ENCODE peak calls at places on chromosome 12, in six cellular contexts. E is adrenal gland; H is naive thymus-derived CD4-positive, alpha-beta T cell; O is AG04450; J is body of pancreas; G is heart right ventricle. A is an unnamed sample.

GRCh38 chr12:1591029-1591428 is 3.4 kb downstream of the FBXL14 start:
- DNase-seq in H (peak), J (no peak), O (no peak), G (no peak), E (no peak), A (no peak)

GRCh38 chr12:65152012-65152411 is 17.4 kb upstream of the LEMD3 start:
- DNase-seq in O (no peak), H (no peak), J (no peak), G (no peak), E (no peak), A (no peak)

GRCh38 chr12:81400024-81400423 is 322.1 kb downstream of the ACSS3 start:
- DNase-seq in G (no peak), J (no peak), H (no peak), O (no peak), E (no peak), A (no peak)

GRCh38 chr12:15444523-15444922 is 122.2 kb downstream of the PTPRO start:
- DNase-seq in O (no peak), G (no peak), E (no peak), J (no peak), H (no peak), A (no peak)

GRCh38 chr12:22746720-22747119 is 121.7 kb downstream of the ETNK1 start:
- DNase-seq in J (no peak), G (no peak), E (no peak), O (no peak), H (no peak), A (no peak)

GRCh38 chr12:121581681-121582439 is 1.0 kb upstream of the KDM2B start:
- DNase-seq in E (no peak), G (peak), J (peak), H (no peak), O (no peak), A (no peak)

GRCh38 chr12:105418232-105418631 is 87.7 kb downstream of the C12orf75 start:
- DNase-seq in G (no peak), E (no peak), O (peak), J (no peak), H (no peak), A (no peak)

GRCh38 chr12:2301531-2302461 is 249.0 kb downstream of the CACNA1C start:
- DNase-seq in G (peak), E (peak), H (no peak), O (peak), J (no peak), A (no peak)

GRCh38 chr12:111672822-111673381 is 12.9 kb downstream of the BRAP start:
- DNase-seq in E (no peak), H (no peak), G (no peak), J (no peak), O (no peak), A (no peak)

GRCh38 chr12:2783936-2784600 is 10.7 kb upstream of the FKBP4 start:
- DNase-seq in G (peak), J (peak), H (peak), O (no peak), E (peak), A (peak)

GRCh38 chr12:92398565-92399309 is 253.1 kb upstream of the BTG1 start:
- DNase-seq in E (no peak), H (peak), G (no peak), J (no peak), O (no peak), A (no peak)

GRCh38 chr12:29561736-29562135 is 64.2 kb upstream of the OVCH1 start:
- DNase-seq in O (no peak), E (no peak), G (no peak), J (no peak), H (no peak), A (no peak)

GRCh38 chr12:65533177-65533883 is 254.8 kb downstream of the MSRB3 start:
- DNase-seq in G (no peak), H (no peak), J (no peak), E (no peak), O (no peak), A (no peak)

GRCh38 chr12:12612403-12612802 is 727 bp downstream of the CREBL2 start:
- DNase-seq in G (no peak), E (no peak), O (peak), H (no peak), J (no peak), A (no peak)

GRCh38 chr12:48764521-48764920 is 24.4 kb downstream of the ADCY6 start:
- DNase-seq in J (no peak), O (no peak), G (no peak), H (no peak), E (no peak), A (no peak)

GRCh38 chr12:48542300-48542928 is 17.0 kb downstream of the OR8S1 start:
- DNase-seq in E (peak), J (peak), G (peak), H (peak), O (no peak), A (peak)

GRCh38 chr12:29698756-29699155 is 85.0 kb downstream of the TMTC1 start:
- DNase-seq in H (no peak), E (no peak), J (no peak), G (no peak), O (no peak), A (no peak)

GRCh38 chr12:79441534-79441933 is 249.2 kb downstream of the PAWR start:
- DNase-seq in G (no peak), E (no peak), O (no peak), J (no peak), H (no peak), A (no peak)

GRCh38 chr12:22626429-22626828 is 1.5 kb downstream of the ETNK1 start:
- DNase-seq in O (no peak), H (no peak), J (no peak), E (no peak), G (no peak), A (no peak)

GRCh38 chr12:88895634-88896033 is 315.4 kb upstream of the KITLG start:
- DNase-seq in H (no peak), O (peak), J (no peak), E (no peak), G (no peak), A (no peak)

GRCh38 chr12:53391667-53392244 is 11.8 kb downstream of the SP1 start:
- DNase-seq in E (peak), G (no peak), O (no peak), J (no peak), H (no peak), A (no peak)

GRCh38 chr12:53389702-53390101 is 9.7 kb downstream of the SP1 start:
- DNase-seq in O (no peak), H (no peak), G (no peak), J (no peak), E (peak), A (no peak)

GRCh38 chr12:53383258-53383657 is 3.3 kb downstream of the SP1 start:
- DNase-seq in H (no peak), E (no peak), J (no peak), G (no peak), O (no peak), A (peak)

GRCh38 chr12:53388932-53389331 is 9.0 kb downstream of the SP1 start:
- DNase-seq in O (no peak), E (no peak), J (no peak), G (no peak), H (no peak), A (no peak)
- H3K4me3 ChIP-seq in O (peak), E (no peak), J (no peak), G (no peak), H (no peak), A (no peak)

GRCh38 chr12:57517187-57517586 is 3.1 kb downstream of the DDIT3 start:
- DNase-seq in J (peak), E (no peak), G (no peak), H (no peak), O (no peak), A (no peak)
- H3K27ac ChIP-seq in J (peak), E (peak), G (peak), H (peak), O (no peak), A (peak)

DNA sequence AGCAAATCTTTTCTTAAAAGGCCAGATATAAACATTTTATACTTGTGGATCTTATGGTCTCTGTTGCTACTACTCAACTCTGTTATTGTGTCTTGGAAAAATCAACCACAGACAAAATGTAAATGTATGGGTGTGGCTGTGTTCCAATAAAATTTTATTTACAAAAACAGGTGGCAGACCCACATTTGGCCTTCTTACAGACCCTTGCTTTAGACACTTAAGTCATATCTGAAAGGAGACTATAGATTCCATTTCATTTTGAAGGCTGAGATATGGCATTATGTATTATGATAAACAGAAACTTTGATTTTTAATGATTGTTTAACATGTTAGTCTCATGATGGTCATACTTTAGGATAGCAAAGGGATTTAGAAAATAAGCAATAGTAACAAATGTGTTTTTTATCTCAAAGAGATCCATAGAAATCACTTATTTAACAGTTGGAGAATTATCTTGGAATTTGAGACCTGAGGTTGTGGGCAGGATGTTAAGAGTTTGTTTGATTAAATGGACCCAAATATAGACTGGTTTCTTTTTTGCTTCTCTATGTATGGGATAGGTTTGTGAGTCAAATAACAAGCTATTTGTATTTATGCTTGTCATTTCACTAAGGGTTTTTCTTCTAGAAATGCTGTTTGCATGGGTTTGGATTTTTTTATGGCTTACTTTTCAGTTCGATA is 51.2 kb downstream of the PPFIBP1 start:
- DNase-seq in G (no peak), O (no peak), H (no peak), E (no peak), J (no peak), A (no peak)
- H3K4me3 ChIP-seq in G (no peak), O (no peak), H (no peak), E (no peak), J (no peak), A (no peak)

GRCh38 chr12:6783828-6784227 is 5.5 kb upstream of the CD4 start:
- DNase-seq in E (no peak), G (no peak), H (no peak), O (no peak), J (no peak), A (no peak)
- H3K27ac ChIP-seq in E (no peak), G (no peak), H (peak), O (no peak), J (no peak), A (no peak)

GRCh38 chr12:5432011-5432400 is at the start of gene NTF3:
- DNase-seq in H (no peak), G (peak), J (peak), O (peak), E (no peak), A (no peak)
- H3K4me3 ChIP-seq in H (no peak), G (peak), J (no peak), O (peak), E (no peak), A (peak)

GRCh38 chr12:119024226-119024810 is 43.0 kb downstream of the SRRM4 start:
- DNase-seq in H (no peak), O (no peak), G (no peak), J (no peak), E (no peak), A (no peak)
- H3K27ac ChIP-seq in H (no peak), O (no peak), G (no peak), J (no peak), E (no peak), A (no peak)